ENCODE peak calls at places on chromosomes 7 and 10, in nine cellular contexts. Y is GM12878, D is fibroblast of lung, H is PC-3, W is HepG2, O is GM23338, B is neural progenitor cell, C is PC-9, S is HCT116. G is an unnamed sample.

GRCh38 chr7:123972045-123972444 is 47.0 kb downstream of the SPAM1 start:
- DNase-seq in O (no peak), H (no peak), B (no peak), D (no peak), S (no peak), Y (no peak), W (no peak), C (no peak), G (no peak)

GRCh38 chr7:27188666-27189559 is 3.9 kb upstream of the HOXA11 start:
- DNase-seq in B (no peak), D (no peak), C (no peak), O (peak), W (no peak), Y (no peak), S (no peak), H (peak), G (no peak)

GRCh38 chr10:78621183-78621789 is 447.5 kb upstream of the ZMIZ1 start:
- DNase-seq in H (peak), S (no peak), O (no peak), B (no peak), C (no peak), D (peak), Y (no peak), W (peak), G (peak)

GRCh38 chr10:81918766-81919165 is 43.8 kb downstream of the NRG3 start:
- DNase-seq in B (no peak), S (no peak), H (no peak), W (no peak), Y (no peak), C (no peak), D (no peak), O (no peak), G (no peak)

GRCh38 chr10:33195608-33196376 is 138.7 kb downstream of the NRP1 start:
- DNase-seq in O (no peak), Y (no peak), D (peak), S (no peak), C (no peak), H (no peak), B (no peak), W (peak), G (peak)

GRCh38 chr7:128010392-128011078 is 20.7 kb downstream of the LRRC4 start:
- DNase-seq in D (no peak), O (peak), B (peak), S (no peak), C (no peak), Y (no peak), H (no peak), W (no peak), G (no peak)

GRCh38 chr7:141012696-141013344 is 1.9 kb downstream of the MRPS33 start:
- DNase-seq in C (no peak), S (no peak), Y (no peak), D (no peak), W (no peak), B (no peak), H (peak), O (no peak), G (no peak)

GRCh38 chr10:75408911-75409885 is 7.6 kb upstream of the ZNF503 start:
- DNase-seq in Y (no peak), B (peak), O (peak), H (peak), W (no peak), S (no peak), C (peak), D (no peak), G (no peak)

GRCh38 chr7:135236727-135237126 is 3.1 kb downstream of the STRA8 start:
- DNase-seq in W (no peak), O (no peak), H (no peak), D (no peak), Y (peak), B (no peak), S (no peak), C (no peak), G (peak)

GRCh38 chr7:132906193-132906829 is 175.6 kb downstream of the CHCHD3 start:
- DNase-seq in S (no peak), O (no peak), H (no peak), C (no peak), B (no peak), Y (no peak), D (no peak), W (no peak), G (no peak)

GRCh38 chr10:105398202-105398601 is 757.1 kb downstream of the SORCS3 start:
- DNase-seq in Y (no peak), W (no peak), D (no peak), O (no peak), S (no peak), C (no peak), H (no peak), B (no peak), G (peak)

GRCh38 chr10:11483189-11484148 is 128.0 kb downstream of the USP6NL start:
- DNase-seq in Y (no peak), W (no peak), C (no peak), H (no peak), B (no peak), O (no peak), D (no peak), S (no peak), G (no peak)

GRCh38 chr7:24972166-24972477 is 7.9 kb downstream of the OSBPL3 start:
- DNase-seq in B (no peak), C (no peak), D (no peak), S (no peak), W (no peak), Y (no peak), O (no peak), H (no peak), G (no peak)

GRCh38 chr10:130194991-130195645 is 58.9 kb downstream of the GLRX3 start:
- DNase-seq in Y (no peak), B (no peak), S (no peak), H (no peak), D (no peak), C (no peak), O (no peak), W (no peak), G (no peak)

GRCh38 chr10:69574571-69574978 is 1.4 kb upstream of the NEUROG3 start:
- DNase-seq in B (peak), S (no peak), C (no peak), H (no peak), W (no peak), D (no peak), O (peak), Y (no peak), G (no peak)

GRCh38 chr10:69575164-69575722 is 2.0 kb upstream of the NEUROG3 start:
- DNase-seq in W (no peak), C (no peak), D (no peak), H (no peak), B (no peak), O (no peak), Y (no peak), S (no peak), G (no peak)

GRCh38 chr10:69572159-69573055 is 815 bp downstream of the NEUROG3 start:
- DNase-seq in S (no peak), C (no peak), Y (no peak), O (peak), W (no peak), D (no peak), H (no peak), B (peak), G (no peak)

GRCh38 chr10:69571618-69572158 is 1.5 kb downstream of the NEUROG3 start:
- DNase-seq in D (no peak), W (no peak), Y (no peak), H (no peak), O (peak), S (no peak), C (no peak), B (peak), G (no peak)

GRCh38 chr10:69573056-69573806 is at the start of gene NEUROG3:
- DNase-seq in B (peak), S (no peak), D (no peak), H (no peak), Y (peak), C (peak), W (no peak), O (peak), G (no peak)
- TF ChIP-seq EZH2 in B (peak), S (no peak), D (no peak), H (peak), Y (no peak), C (no peak), W (no peak), O (peak), G (peak)

GRCh38 chr10:79976999-79977398 is 28.1 kb upstream of the SFTPD start:
- DNase-seq in O (no peak), S (no peak), D (no peak), B (no peak), C (no peak), W (no peak), H (no peak), Y (no peak), G (no peak)
- TF ChIP-seq CTCF in O (no peak), S (no peak), D (no peak), B (no peak), C (no peak), W (no peak), H (no peak), Y (no peak), G (no peak)

DNA sequence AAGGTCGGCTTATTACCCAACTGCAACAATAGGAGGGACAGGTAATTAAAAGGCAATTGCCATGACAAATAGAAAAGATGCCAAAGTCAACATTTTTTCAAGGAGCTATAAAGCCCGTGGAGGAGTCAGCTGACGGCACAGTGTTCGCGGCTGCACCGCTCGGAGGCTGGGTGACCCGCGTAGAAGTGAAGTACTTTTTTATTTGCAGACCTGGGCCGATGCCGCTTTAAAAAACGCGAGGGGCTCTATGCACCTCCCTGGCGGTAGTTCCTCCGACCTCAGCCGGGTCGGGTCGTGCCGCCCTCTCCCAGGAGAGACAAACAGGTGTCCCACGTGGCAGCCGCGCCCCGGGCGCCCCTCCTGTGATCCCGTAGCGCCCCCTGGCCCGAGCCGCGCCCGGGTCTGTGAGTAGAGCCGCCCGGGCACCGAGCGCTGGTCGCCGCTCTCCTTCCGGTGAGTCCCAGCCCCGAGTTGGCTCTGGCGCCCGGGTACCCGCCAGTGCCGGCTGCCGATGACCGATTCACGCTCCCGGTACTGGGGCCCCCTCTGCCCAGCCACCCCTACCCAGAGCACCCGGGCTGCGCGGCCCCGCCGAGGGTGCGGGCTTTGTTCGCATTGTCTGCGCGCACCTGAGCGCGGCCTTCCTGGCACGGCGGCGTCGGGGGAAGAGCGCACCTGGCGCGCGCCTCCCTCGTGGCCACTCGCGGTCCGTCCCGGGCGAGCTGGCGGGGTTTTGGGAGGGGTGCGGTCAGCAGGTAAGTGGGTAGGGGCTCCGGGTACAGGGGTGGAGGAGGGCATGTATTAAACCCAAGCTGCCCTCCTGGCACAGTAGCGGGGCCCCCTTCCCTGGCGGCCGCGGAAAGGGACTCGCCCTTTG is at the start of gene VWA2:
- DNase-seq in O (peak), C (peak), D (no peak), S (no peak), W (no peak), B (peak), Y (no peak), H (no peak), G (no peak)
- TF ChIP-seq EZH2 in O (peak), C (no peak), D (peak), S (no peak), W (peak), B (peak), Y (no peak), H (peak), G (peak)

DNA sequence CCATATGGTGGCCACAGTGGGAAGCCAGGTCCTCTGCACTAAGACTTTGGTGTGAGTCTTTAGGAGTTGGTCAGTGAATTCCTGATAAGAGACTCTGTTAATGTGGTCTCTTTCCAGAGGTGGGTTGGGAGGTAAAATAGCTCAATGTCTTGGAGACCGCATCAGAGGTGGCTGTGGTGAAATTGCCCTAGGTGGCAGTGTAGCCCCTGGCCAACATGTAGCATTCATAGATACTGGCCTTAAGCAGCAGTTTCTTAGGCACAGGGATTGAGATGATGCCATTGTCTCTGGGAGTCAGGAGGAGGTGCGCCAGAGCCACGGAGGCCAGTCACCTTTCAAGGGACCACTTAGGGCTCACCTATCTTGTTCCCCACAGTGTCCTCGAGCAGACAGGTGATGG is 202.8 kb downstream of the CREB5 start:
- DNase-seq in Y (no peak), W (no peak), D (no peak), B (peak), H (peak), S (no peak), C (no peak), O (peak), G (no peak)
- TF ChIP-seq CTCF in Y (peak), W (peak), D (no peak), B (peak), H (peak), S (no peak), C (no peak), O (peak), G (no peak)

GRCh38 chr7:107661865-107662379 is 1.3 kb downstream of the SLC26A4 start:
- DNase-seq in H (no peak), S (no peak), O (peak), C (no peak), Y (no peak), D (no peak), W (no peak), B (peak), G (no peak)
- TF ChIP-seq EZH2 in H (no peak), S (no peak), O (peak), C (no peak), Y (no peak), D (no peak), W (no peak), B (peak), G (peak)

GRCh38 chr10:55629792-55630490 is 731.1 kb downstream of the ZWINT start:
- DNase-seq in S (no peak), O (peak), D (peak), H (peak), W (peak), B (peak), Y (no peak), C (no peak), G (peak)
- TF ChIP-seq CTCF in S (no peak), O (peak), D (no peak), H (peak), W (peak), B (peak), Y (no peak), C (no peak), G (peak)

GRCh38 chr7:79673421-79673820 is 220.0 kb upstream of the MAGI2 start:
- DNase-seq in O (no peak), Y (no peak), D (no peak), B (no peak), H (no peak), W (no peak), S (no peak), C (no peak), G (no peak)
- TF ChIP-seq EZH2 in O (no peak), Y (no peak), D (no peak), B (no peak), H (no peak), W (no peak), S (no peak), C (no peak), G (no peak)

GRCh38 chr10:95864906-95865813 is 42.6 kb upstream of the CC2D2B start:
- DNase-seq in C (peak), W (peak), B (peak), H (peak), S (peak), Y (peak), O (peak), D (peak), G (peak)
- TF ChIP-seq CTCF in C (peak), W (peak), B (peak), H (peak), S (peak), Y (peak), O (peak), D (peak), G (peak)

GRCh38 chr7:157000047-157000726 is 10.3 kb downstream of the MNX1 start:
- DNase-seq in W (no peak), S (no peak), D (no peak), C (no peak), Y (no peak), B (peak), O (peak), H (no peak), G (no peak)
- TF ChIP-seq EZH2 in W (no peak), S (no peak), D (peak), C (no peak), Y (no peak), B (peak), O (peak), H (no peak), G (peak)

DNA sequence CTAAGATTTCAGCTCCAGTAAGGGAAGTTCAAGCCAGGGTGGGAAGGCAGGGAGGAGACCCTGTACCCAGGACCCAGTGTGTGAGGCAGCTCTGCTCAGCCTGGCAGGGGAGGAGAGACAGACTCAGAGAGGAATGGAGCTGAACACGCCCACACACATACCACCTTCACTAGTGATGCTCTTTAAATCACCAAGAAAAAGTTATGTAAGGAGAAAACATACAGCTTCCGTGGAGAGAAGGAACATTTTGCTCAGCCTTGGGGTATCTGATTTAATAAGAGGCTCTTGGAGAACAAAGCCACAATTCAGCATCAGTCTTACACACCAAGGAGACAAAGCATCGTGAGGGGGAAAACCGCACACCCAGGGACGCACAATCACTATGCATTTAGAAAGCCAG is 62.9 kb downstream of the PRKAG2 start:
- DNase-seq in C (no peak), O (no peak), Y (no peak), B (no peak), S (no peak), W (no peak), D (no peak), H (no peak), G (peak)
- TF ChIP-seq CTCF in C (no peak), O (no peak), Y (no peak), B (no peak), S (no peak), W (no peak), D (no peak), H (no peak), G (no peak)

G was measured in astrocyte.